ENCODE peak calls at places on chromosomes 16 and 17, in six cellular contexts. H, X, N, Y, F and K are unnamed samples.
A peak's percentile ranks its signal among the peaks of the same experiment; 100 is the strongest.

GRCh38 chr17:60134396-60135159 is 15.2 kb upstream of the CA4 start:
- DNase-seq in H (no peak), X (no peak), N (no peak), Y (no peak), F (peak; percentile 25), K (no peak)

GRCh38 chr17:82767041-82767754 is 15.3 kb downstream of the TBCD start:
- DNase-seq in H (no peak), X (no peak), N (no peak), Y (no peak), F (no peak), K (peak; percentile 52)

GRCh38 chr17:44911133-44912001 is 3.9 kb downstream of the GFAP start:
- DNase-seq in H (peak; percentile 17), X (peak; percentile 39), N (no peak), Y (peak; percentile 40), F (no peak), K (no peak)

GRCh38 chr16:2019919-2020831 is 590 bp downstream of the NPW start:
- DNase-seq in H (no peak), X (no peak), N (no peak), Y (no peak), F (no peak), K (no peak)

GRCh38 chr16:4675864-4676786 is 17.2 kb upstream of the NUDT16L1 start:
- DNase-seq in H (peak; percentile 46), X (peak; percentile 74), N (no peak), Y (no peak), F (no peak), K (no peak)

GRCh38 chr17:21036361-21036881 is 6.4 kb downstream of the USP22 start:
- DNase-seq in H (no peak), X (no peak), N (no peak), Y (no peak), F (peak; percentile 34), K (no peak)

GRCh38 chr17:72802726-72803125 is 289.8 kb downstream of the SLC39A11 start:
- DNase-seq in H (no peak), X (no peak), N (no peak), Y (no peak), F (no peak), K (no peak)

GRCh38 chr17:39755550-39756375 is 18.0 kb downstream of the GRB7 start:
- DNase-seq in H (peak; percentile 43), X (peak; percentile 17), N (no peak), Y (no peak), F (no peak), K (no peak)

GRCh38 chr16:35492225-35492624 is 2032.8 kb downstream of the TP53TG3F start:
- DNase-seq in H (no peak), X (no peak), N (no peak), Y (no peak), F (peak; percentile 76), K (no peak)

GRCh38 chr16:4323845-4324478 is 8.1 kb downstream of the GLIS2 start:
- DNase-seq in H (no peak), X (no peak), N (no peak), Y (peak; percentile 63), F (no peak), K (no peak)

GRCh38 chr16:3026003-3026378 is 2.2 kb downstream of the THOC6 start:
- DNase-seq in H (no peak), X (no peak), N (no peak), Y (no peak), F (no peak), K (no peak)

GRCh38 chr17:33052856-33053255 is 61.2 kb downstream of the SPACA3 start:
- DNase-seq in H (no peak), X (no peak), N (no peak), Y (no peak), F (no peak), K (no peak)

GRCh38 chr17:1829189-1829578 is 518 bp downstream of the SMYD4 start:
- DNase-seq in H (no peak), X (no peak), N (no peak), Y (peak; percentile 46), F (peak; percentile 46), K (no peak)

GRCh38 chr17:57925361-57925990 is 29.7 kb downstream of the CUEDC1 start:
- DNase-seq in H (no peak), X (no peak), N (no peak), Y (no peak), F (peak; percentile 96), K (no peak)

GRCh38 chr17:63496663-63497400 is 20.0 kb downstream of the ACE start:
- DNase-seq in H (no peak), X (no peak), N (no peak), Y (no peak), F (no peak), K (no peak)

GRCh38 chr17:78818932-78819331 is 21.7 kb downstream of the USP36 start:
- DNase-seq in H (peak; percentile 43), X (peak; percentile 65), N (no peak), Y (no peak), F (no peak), K (no peak)

GRCh38 chr17:67151717-67152116 is 93.3 kb downstream of the HELZ start:
- DNase-seq in H (no peak), X (no peak), N (peak; percentile 24), Y (no peak), F (no peak), K (peak; percentile 15)

GRCh38 chr17:31488264-31488981 is 96.9 kb downstream of the RAB11FIP4 start:
- DNase-seq in H (no peak), X (no peak), N (no peak), Y (no peak), F (no peak), K (no peak)